ENCODE peak calls at places on chromosomes 13 and 19, in four cellular contexts. L is DND-41, W is kidney epithelial cell, I is heart right ventricle. P is an unnamed sample.

GRCh38 chr13:84903391-84903790 is 895.8 kb downstream of the SLITRK6 start:
- DNase-seq in L (no peak), I (no peak), W (no peak), P (no peak)

GRCh38 chr13:43094901-43095300 is 71.5 kb downstream of the DNAJC15 start:
- DNase-seq in L (no peak), I (no peak), W (no peak), P (no peak)

GRCh38 chr19:39052243-39052746 is 19.9 kb upstream of the FBXO27 start:
- DNase-seq in I (peak), L (peak), W (no peak), P (no peak)

GRCh38 chr19:11460207-11460606 is 20.6 kb downstream of the ELAVL3 start:
- DNase-seq in L (peak), W (no peak), I (no peak), P (no peak)

GRCh38 chr13:39051157-39051556 is 12.9 kb downstream of the NHLRC3 start:
- DNase-seq in I (no peak), L (no peak), W (peak), P (no peak)

GRCh38 chr13:50244913-50245574 is 229.8 kb downstream of the KCNRG start:
- DNase-seq in I (no peak), W (peak), L (no peak), P (peak)

GRCh38 chr19:15185188-15185587 is 15.6 kb downstream of the NOTCH3 start:
- DNase-seq in W (no peak), L (no peak), I (no peak), P (no peak)

GRCh38 chr19:38812841-38813320 is at the start of gene LGALS4:
- DNase-seq in L (no peak), I (no peak), W (no peak), P (no peak)

GRCh38 chr13:30077338-30077737 is 226.9 kb upstream of the UBL3 start:
- DNase-seq in W (no peak), I (no peak), L (no peak), P (no peak)

GRCh38 chr19:56253737-56254136 is 18.8 kb upstream of the EDDM13 start:
- DNase-seq in W (peak), L (no peak), I (no peak), P (no peak)

GRCh38 chr19:41541990-41542584 is 33.9 kb upstream of the CEACAM21 start:
- DNase-seq in L (peak), W (no peak), I (peak), P (no peak)

GRCh38 chr13:44967656-44968451 is 21.4 kb downstream of the NUFIP1 start:
- DNase-seq in W (no peak), L (no peak), I (no peak), P (no peak)

GRCh38 chr19:2488405-2488941 is 12.5 kb downstream of the GADD45B start:
- DNase-seq in I (no peak), L (no peak), W (no peak), P (no peak)

GRCh38 chr13:78121459-78122348 is 203.1 kb upstream of the EDNRB start:
- DNase-seq in W (peak), I (no peak), L (peak), P (no peak)

GRCh38 chr19:52896431-52897148 is 845 bp downstream of the ZNF320 start:
- DNase-seq in I (peak), L (peak), W (no peak), P (no peak)
- H3K4me3 ChIP-seq in I (peak), L (peak), W (peak), P (peak)

DNA sequence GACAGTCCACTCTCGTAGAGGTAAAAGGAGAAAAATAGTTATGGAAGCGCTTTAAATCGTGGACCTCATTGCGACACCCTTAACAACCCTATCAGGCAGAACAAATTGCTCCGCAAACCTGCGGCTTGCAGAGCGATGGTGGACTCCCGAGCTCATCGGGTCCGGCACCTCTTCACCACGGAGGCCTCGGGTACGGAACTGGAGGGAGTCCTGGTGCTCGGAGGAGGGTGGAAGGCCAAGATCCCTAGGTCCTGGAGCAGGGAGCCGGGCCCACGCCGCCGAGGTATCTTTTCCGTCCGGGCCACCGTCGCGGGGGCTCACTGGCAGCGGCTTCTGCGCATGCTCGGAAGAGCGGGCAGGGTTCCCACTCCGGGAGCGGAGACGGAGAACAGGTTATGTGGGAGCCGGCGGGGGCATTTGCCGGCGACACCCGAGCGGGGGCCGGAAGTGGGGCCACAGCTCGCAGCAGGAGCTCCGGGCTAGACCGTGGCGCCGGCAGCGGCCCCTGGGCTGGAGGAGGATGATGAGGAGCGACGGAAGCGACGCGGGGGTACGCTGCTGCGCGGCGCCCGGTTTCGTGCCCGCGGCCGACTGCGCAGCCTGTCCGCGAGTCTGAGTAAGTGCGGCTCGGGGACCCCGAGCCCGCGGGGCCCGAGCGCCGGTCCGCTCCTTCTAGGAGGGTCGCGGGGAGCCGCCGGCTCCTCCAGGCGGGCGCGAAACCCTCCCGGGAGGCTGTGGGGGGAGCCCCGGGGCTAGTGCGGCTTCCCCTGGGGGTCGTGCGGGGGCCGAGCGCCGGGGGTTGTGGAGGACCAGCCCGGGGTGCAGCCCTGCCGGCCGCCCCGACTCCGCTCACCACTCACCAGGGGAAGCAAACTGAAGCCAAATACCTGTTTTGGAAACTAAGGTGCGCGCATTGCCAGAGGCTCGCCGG is at the start of gene ABHD13:
- DNase-seq in I (peak), L (peak), W (no peak), P (peak)
- TF ChIP-seq CTCF in I (peak), L (peak), W (no peak), P (no peak)

DNA sequence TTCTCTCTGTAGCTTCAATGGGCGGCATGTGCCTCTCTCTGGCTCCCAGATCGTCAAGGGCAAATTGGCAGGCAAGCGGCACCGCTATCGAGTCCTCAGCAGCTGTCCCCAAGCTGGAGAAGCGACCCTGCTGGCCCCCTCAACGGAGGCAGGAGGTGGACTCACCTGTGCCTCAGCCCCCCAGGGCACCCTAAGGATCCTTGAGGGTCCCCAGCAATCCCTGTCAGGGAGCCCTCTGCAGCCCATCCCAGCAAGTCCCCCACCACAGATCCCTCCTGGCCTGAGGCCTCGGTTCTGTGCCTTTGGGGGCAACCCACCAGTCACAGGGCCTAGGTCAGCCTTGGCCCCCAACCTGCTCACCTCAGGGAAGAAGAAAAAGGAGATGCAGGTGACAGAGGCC is 1.7 kb downstream of the POLR1G start:
- DNase-seq in L (no peak), I (no peak), W (no peak), P (no peak)
- H3K4me3 ChIP-seq in L (no peak), I (no peak), W (no peak), P (no peak)

GRCh38 chr13:98524391-98524790 is 52.5 kb downstream of the STK24 start:
- DNase-seq in W (no peak), I (no peak), L (no peak), P (no peak)

GRCh38 chr13:98525452-98525851 is 51.5 kb downstream of the STK24 start:
- DNase-seq in I (no peak), L (no peak), W (no peak), P (no peak)

GRCh38 chr13:98521876-98522275 is 55.0 kb downstream of the STK24 start:
- DNase-seq in W (no peak), L (no peak), I (no peak), P (no peak)

GRCh38 chr13:98524793-98525192 is 52.1 kb downstream of the STK24 start:
- DNase-seq in W (no peak), L (no peak), I (no peak), P (no peak)

DNA sequence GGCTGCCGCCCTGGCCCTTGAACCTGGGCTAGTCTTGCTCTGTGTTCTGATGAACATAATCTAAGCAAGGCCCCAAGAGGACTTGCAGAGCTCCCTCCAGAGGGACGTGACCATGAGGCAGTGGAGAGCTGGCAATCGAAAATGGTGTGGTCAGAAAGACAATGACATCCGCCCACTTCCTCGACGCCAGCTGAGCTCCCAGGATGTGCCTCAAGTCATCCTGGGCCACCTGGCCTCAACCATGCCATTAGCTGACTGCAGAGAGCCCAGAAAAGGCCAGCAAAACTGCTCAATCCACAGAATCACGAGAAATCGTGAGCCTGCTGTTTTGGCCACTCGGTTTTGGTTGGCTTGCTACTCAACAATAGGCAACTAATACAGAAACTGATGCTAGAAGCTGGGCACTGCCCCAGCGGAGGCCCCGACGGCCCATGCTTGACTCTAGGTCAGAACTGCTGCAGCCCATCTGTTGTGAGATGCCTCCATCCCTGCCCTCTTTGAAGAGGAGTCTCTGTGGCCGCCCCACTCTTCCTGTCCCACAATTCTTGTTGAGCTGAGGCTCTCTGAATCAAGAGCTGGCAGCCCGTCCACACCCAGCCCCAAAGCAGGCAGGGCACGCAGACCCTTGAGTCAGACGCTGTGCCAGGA is 53.3 kb downstream of the STK24 start:
- DNase-seq in W (no peak), L (no peak), I (no peak), P (no peak)
- TF ChIP-seq CTCF in W (no peak), L (no peak), I (no peak), P (no peak)

GRCh38 chr19:55088021-55088451 is 12.4 kb downstream of the EPS8L1 start:
- DNase-seq in I (no peak), W (no peak), L (no peak), P (no peak)

GRCh38 chr19:55086730-55087541 is 11.3 kb downstream of the EPS8L1 start:
- DNase-seq in L (no peak), I (peak), W (peak), P (peak)

GRCh38 chr19:55087542-55087935 is 11.9 kb downstream of the EPS8L1 start:
- DNase-seq in L (no peak), W (no peak), I (no peak), P (no peak)

GRCh38 chr19:55084416-55084815 is 8.7 kb downstream of the EPS8L1 start:
- DNase-seq in I (no peak), L (no peak), W (no peak), P (no peak)

DNA sequence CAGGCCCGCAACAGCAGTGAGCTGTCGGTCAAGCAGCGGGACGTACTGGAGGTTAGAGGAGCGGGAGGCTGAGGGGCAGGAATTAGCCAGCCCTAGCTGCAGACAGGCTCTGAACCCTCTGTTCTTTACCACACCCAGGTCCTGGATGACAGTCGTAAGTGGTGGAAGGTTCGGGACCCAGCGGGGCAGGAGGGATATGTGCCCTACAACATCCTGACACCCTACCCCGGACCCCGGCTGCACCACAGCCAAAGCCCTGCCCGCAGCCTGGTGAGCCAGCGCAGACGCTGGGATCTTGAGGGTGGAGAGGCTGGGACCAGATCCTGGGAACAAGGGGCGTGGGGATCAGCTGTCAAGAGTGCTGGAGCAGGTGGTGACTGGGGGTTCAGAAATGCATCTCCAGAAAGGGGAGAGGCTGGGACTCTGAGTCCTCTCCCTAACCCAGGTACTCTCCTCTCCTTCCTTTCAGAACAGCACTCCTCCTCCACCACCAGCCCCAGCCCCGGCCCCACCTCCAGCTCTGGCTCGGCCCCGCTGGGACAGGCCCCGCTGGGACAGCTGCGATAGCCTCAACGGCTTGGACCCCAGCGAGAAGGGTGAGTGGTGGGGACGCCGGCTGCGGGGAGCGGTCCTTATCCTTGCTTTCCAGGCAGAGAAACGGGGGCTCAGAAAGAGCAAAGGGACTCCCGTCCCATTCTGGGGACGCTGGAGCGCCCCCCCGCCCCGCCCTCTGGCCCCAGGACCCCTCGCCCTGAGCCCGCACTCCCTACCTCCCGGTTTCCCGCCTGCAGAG is 10.4 kb downstream of the EPS8L1 start:
- DNase-seq in I (no peak), W (no peak), L (no peak), P (no peak)
- H3K4me3 ChIP-seq in I (peak), W (peak), L (no peak), P (peak)

GRCh38 chr19:6714749-6715555 is 5.5 kb downstream of the C3 start:
- DNase-seq in W (no peak), L (no peak), I (no peak), P (no peak)

GRCh38 chr19:6718741-6719539 is 1.5 kb downstream of the C3 start:
- DNase-seq in L (peak), I (no peak), W (no peak), P (no peak)

GRCh38 chr19:6717441-6717971 is 2.9 kb downstream of the C3 start:
- DNase-seq in L (no peak), W (no peak), I (no peak), P (no peak)

GRCh38 chr19:6718111-6718740 is 2.2 kb downstream of the C3 start:
- DNase-seq in L (no peak), I (no peak), W (no peak), P (no peak)

DNA sequence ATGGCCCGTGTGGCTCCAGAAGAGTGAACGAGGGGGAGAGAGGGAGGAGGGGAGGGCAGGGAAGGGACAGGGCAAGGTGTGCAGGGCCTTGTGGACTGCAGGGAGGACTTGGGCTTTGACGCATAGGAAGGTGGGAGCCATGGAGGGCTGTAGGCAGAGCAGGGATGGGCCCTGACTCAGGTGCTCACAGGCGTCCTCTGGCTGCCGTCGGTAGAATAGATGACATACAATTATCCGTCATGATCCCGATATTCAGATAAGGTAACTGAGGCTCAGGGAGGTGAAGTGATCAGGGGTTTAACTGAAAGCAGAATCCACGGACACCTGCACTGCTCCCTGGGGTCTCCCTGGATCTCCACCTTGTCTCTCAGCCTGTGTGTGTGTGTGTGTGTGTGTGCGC is 3.4 kb downstream of the C3 start:
- DNase-seq in W (no peak), L (no peak), I (no peak), P (no peak)
- TF ChIP-seq CTCF in W (peak), L (peak), I (no peak), P (no peak)

P was measured in BJ.